ENCODE peak calls at places on chromosomes 7 and 10, in five cellular contexts. P is thyroid gland, C is heart left ventricle, H is uterus, U is body of pancreas. F is an unnamed sample.

GRCh38 chr7:113945018-113945938 is 26.5 kb upstream of the PPP1R3A start:
- DNase-seq in P (no peak), C (peak), H (no peak), U (no peak), F (no peak)

GRCh38 chr7:18337023-18337422 is 158.5 kb upstream of the HDAC9 start:
- DNase-seq in P (no peak), C (no peak), H (no peak), U (no peak), F (no peak)

GRCh38 chr7:33757563-33758165 is 147.7 kb upstream of the BMPER start:
- DNase-seq in P (peak), C (no peak), H (peak), U (peak), F (no peak)

GRCh38 chr7:51472017-51472296 is 155.3 kb upstream of the COBL start:
- DNase-seq in P (peak), C (no peak), H (no peak), U (no peak), F (no peak)

GRCh38 chr10:125158528-125159485 is 1.6 kb downstream of the CTBP2 start:
- DNase-seq in P (peak), C (peak), H (peak), U (no peak), F (no peak)

GRCh38 chr7:37928878-37929277 is 8.4 kb downstream of the EPDR1 start:
- DNase-seq in P (no peak), C (no peak), H (no peak), U (no peak), F (no peak)

GRCh38 chr7:83861-84632 is 108.3 kb upstream of the FAM20C start:
- DNase-seq in P (no peak), C (no peak), H (peak), U (peak), F (no peak)

GRCh38 chr10:6912424-6912823 is 332.3 kb upstream of the PRKCQ start:
- DNase-seq in P (no peak), C (no peak), H (no peak), U (no peak), F (no peak)

GRCh38 chr7:42621543-42622219 is 290.2 kb downstream of the C7orf25 start:
- DNase-seq in P (no peak), C (no peak), H (no peak), U (no peak), F (no peak)

GRCh38 chr10:55627526-55628170 is 733.4 kb downstream of the ZWINT start:
- DNase-seq in P (peak), C (peak), H (no peak), U (no peak), F (no peak)

GRCh38 chr10:79588800-79589199 is 21.9 kb upstream of the SFTPA1 start:
- DNase-seq in P (no peak), C (no peak), H (no peak), U (no peak), F (no peak)

GRCh38 chr7:77351539-77352004 is 64.6 kb downstream of the GSAP start:
- DNase-seq in P (peak), C (no peak), H (no peak), U (no peak), F (no peak)

GRCh38 chr10:101840102-101840684 is 3.4 kb downstream of the KCNIP2 start:
- DNase-seq in P (no peak), C (no peak), H (no peak), U (no peak), F (no peak)

GRCh38 chr7:71835056-71835455 is 577.1 kb downstream of the CALN1 start:
- DNase-seq in P (no peak), C (no peak), H (no peak), U (no peak), F (no peak)

GRCh38 chr10:44373341-44373995 is 11.4 kb downstream of the CXCL12 start:
- DNase-seq in P (no peak), C (no peak), H (no peak), U (no peak), F (no peak)

GRCh38 chr7:106840342-106840741 is 24.7 kb upstream of the PIK3CG start:
- DNase-seq in P (no peak), C (no peak), H (no peak), U (no peak), F (no peak)

GRCh38 chr7:121449304-121449703 is 53.2 kb upstream of the FAM3C start:
- DNase-seq in P (no peak), C (no peak), H (no peak), U (no peak), F (no peak)

GRCh38 chr7:145183069-145183468 is 347.2 kb upstream of the TPK1 start:
- DNase-seq in P (no peak), C (no peak), H (no peak), U (no peak), F (no peak)

GRCh38 chr10:35493196-35494118 is 111.7 kb upstream of the GJD4 start:
- DNase-seq in P (no peak), C (no peak), H (no peak), U (no peak), F (no peak)

GRCh38 chr10:44965651-44966097 is 6.1 kb downstream of the RASSF4 start:
- DNase-seq in P (peak), C (no peak), H (no peak), U (no peak), F (no peak)

GRCh38 chr7:29281782-29282541 is 87.4 kb downstream of the CHN2 start:
- DNase-seq in P (no peak), C (no peak), H (peak), U (no peak), F (no peak)

GRCh38 chr10:132520147-132520811 is 17.3 kb upstream of the INPP5A start:
- DNase-seq in P (no peak), C (peak), H (peak), U (peak), F (no peak)

GRCh38 chr10:80442879-80443278 is 11.2 kb upstream of the TSPAN14 start:
- DNase-seq in P (no peak), C (no peak), H (no peak), U (no peak), F (no peak)

GRCh38 chr10:34297551-34298370 is 517.3 kb downstream of the PARD3 start:
- DNase-seq in P (no peak), C (no peak), H (no peak), U (no peak), F (no peak)

GRCh38 chr10:48454302-48455054 is 148.0 kb downstream of the MAPK8 start:
- DNase-seq in P (peak), C (peak), H (no peak), U (no peak), F (no peak)

GRCh38 chr7:131574741-131575140 is 18.3 kb upstream of the PODXL start:
- DNase-seq in P (no peak), C (no peak), H (no peak), U (no peak), F (no peak)

GRCh38 chr10:92079003-92079402 is 155.4 kb downstream of the BTAF1 start:
- DNase-seq in P (no peak), C (no peak), H (no peak), U (no peak), F (no peak)

GRCh38 chr7:115009139-115009538 is 87.2 kb downstream of the MDFIC start:
- DNase-seq in P (no peak), C (no peak), H (no peak), U (no peak), F (no peak)

DNA sequence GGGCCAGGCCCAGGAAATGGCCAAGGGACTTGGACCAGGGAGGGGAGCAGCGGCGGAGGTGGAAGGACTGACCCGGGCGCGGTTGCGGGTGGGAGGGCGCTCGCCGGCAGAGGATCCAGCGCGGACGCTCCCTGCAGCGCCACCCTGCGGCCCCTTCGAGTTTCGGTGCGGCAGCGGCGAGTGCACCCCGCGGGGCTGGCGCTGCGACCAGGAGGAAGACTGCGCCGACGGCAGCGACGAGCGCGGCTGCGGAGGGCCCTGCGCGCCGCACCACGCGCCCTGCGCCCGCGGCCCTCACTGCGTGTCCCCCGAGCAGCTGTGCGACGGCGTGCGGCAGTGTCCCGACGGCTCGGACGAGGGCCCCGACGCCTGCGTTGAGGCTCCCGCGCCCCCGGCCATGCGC is 16.8 kb upstream of the ZNF467 start:
- DNase-seq in P (peak), C (no peak), H (no peak), U (peak), F (no peak)
- TF ChIP-seq CTCF in P (peak), C (peak), H (peak), U (peak), F (peak)

DNA sequence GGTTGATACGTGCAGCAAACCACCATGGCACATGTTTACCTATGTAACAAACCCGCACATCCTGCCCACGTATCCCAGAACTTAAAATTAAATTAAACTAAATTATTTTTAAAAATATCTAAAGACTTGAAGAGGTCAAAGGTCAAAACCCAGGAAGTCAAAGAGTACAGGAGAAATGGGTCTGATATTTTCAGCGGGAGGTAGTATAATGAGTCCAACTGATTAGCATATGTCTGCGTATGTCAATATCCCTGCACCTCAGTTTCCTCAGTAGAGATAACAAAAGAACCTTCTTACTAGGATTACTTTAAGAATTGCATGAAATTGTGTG is 133.0 kb downstream of the TMEM26 start:
- DNase-seq in P (no peak), C (no peak), H (no peak), U (no peak), F (no peak)
- TF ChIP-seq POLR2A in P (no peak), C (no peak), H (no peak), U (no peak), F (no peak)

DNA sequence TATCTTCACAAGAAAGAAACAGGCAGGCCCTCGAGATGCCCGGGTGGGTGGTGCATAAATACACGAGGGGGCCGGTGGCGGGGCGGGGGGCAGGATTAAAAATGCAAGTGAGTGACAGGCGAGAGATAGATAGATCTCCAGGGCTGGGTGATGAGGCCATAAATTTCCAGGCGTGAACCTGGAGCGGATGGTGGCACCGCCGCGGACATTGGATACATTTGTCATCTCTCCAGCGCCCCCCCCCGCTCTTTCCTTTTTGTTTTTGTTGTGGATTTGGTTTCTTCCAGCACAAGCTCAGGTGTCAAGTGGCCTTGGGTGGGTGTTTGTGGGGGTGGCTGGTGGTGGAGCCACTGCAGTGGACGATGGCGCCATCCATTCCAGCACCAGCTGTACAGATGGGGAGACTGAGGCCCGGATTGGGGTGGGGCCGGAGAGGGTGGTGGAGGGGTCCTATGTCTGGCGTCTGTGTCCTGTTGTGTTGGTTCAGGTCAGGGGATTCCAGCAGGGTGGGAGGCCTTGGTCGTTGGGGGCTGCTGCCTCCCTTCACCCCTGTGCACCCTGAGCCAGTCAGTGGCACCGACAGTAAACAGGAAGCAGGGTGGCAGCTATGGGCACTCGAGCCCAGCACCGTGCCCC is 2.9 kb downstream of the ELFN1 start:
- DNase-seq in P (no peak), C (peak), H (peak), U (peak), F (no peak)
- TF ChIP-seq CTCF in P (no peak), C (no peak), H (no peak), U (no peak), F (no peak)

DNA sequence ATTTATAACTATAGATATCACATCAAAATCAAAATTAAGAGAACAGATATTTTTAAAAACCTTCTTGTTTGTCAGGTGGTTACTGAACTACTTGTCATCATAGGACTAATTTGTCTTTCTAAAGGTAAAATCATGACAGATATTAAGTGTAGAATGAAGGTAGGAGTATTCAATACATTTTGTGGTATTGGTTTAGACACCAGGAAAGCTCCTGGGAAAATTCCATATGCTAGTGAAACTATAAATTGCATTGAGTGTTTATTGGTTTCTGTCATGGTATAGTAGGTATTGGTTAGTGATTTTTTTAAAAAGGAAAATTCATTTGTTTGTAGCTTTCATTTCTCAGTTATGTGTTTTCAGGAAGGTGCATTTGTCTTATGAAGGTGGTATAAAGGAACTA is 132.7 kb downstream of the KCND2 start:
- DNase-seq in P (no peak), C (no peak), H (no peak), U (no peak), F (no peak)
- TF ChIP-seq POLR2A in P (no peak), C (no peak), H (no peak), U (no peak), F (no peak)

DNA sequence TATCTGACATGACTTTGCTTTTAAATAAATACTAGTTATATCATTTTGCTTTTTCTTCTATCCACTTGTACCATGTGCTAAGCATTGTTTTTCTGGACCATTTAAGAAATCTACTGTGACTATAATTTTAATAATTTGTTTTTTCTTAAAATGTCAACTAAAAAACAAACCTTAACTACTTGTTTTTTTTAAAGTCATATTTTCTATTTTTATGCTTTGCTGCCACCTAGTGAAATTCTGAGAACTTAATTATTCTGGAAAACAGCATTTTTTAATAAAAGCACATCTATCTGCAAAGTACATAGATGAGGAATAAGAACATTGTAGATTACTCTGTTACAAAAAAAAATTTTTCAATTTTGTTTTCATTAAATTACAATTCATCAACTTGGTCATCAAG is 47.4 kb downstream of the ORC5 start:
- DNase-seq in P (no peak), C (no peak), H (no peak), U (no peak), F (no peak)
- TF ChIP-seq CTCF in P (no peak), C (peak), H (peak), U (peak), F (no peak)

DNA sequence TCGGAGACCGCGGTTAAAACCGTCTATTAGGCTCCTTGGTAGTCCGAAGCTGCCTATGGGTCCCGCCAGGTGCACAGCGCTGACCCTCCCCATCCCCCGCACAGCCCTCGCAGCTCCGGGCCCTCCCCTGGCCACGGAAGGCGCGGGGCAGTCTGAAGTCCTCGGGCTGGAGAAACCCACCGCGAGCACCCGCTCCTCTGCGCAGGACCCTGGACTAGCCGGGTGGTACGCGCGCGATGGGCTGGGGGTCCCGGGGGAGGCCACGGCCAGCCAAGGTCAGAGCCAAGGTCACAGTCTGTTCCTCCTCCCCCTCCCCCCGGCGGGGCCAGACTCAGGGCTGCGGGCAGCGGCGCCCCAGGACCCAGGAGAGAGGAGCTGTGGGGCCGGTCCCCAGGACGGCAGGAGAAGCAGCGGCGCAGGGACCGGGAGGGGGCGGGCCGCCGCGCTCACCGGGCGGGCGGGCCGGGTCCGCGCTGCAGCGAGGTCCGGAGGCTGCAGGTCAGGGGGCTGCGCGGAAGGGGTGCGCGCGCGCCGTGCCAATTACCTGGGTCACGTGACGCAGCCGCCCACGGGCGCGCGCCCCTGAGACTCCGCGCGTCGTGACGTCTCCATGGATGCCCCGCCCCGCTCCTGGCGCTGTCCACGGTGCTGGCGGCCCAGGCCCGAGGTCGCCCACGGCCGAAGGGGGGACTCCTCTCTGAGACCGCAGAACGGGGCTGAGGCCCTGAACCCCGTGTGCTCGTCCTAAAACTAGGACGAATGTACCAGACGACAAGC is at the start of gene OGDHL:
- DNase-seq in P (peak), C (peak), H (no peak), U (peak), F (no peak)
- TF ChIP-seq POLR2A in P (no peak), C (no peak), H (no peak), U (peak), F (no peak)

GRCh38 chr7:100119701-100120517 is 475 bp downstream of the CNPY4 start:
- DNase-seq in P (peak), C (peak), H (peak), U (peak), F (no peak)

GRCh38 chr7:100118388-100119074 is 627 bp downstream of the TAF6 start:
- DNase-seq in P (no peak), C (no peak), H (no peak), U (no peak), F (no peak)

GRCh38 chr7:100122067-100122466 is 2.6 kb downstream of the CNPY4 start:
- DNase-seq in P (peak), C (no peak), H (no peak), U (no peak), F (no peak)

GRCh38 chr7:100120518-100121085 is 1.2 kb downstream of the CNPY4 start:
- DNase-seq in P (no peak), C (no peak), H (no peak), U (no peak), F (no peak)

GRCh38 chr7:100119075-100119700 is at the start of the genes CNPY4 and TAF6:
- DNase-seq in P (peak), C (peak), H (peak), U (peak), F (peak)
- TF ChIP-seq CTCF in P (no peak), C (no peak), H (peak), U (peak), F (peak)

DNA sequence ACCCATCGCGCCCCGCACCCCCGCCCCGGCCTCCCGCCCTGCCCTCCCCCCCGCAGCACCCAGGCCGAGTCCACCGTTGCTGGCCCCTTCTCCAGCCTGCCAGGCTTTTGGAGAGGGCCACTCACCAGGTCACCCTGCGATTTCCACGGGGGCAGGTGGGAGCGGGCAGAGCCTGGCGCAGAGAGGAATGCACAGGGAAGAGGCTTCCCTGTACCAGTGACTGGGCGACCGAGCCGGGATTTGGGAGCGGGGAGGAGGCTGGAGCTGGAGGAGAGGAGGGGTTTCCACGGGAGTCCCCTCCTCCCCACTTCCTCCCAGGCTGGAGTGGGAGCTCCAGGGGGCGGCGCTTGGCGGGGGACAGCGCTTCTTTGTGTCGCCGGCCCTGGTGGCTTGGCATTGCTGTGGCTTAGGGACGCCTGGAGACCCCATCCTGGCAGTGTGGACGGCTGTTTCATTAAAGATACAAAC is 19.3 kb downstream of the TCAF1 start:
- DNase-seq in P (peak), C (peak), H (peak), U (peak), F (no peak)
- TF ChIP-seq POLR2A in P (no peak), C (no peak), H (no peak), U (no peak), F (no peak)

DNA sequence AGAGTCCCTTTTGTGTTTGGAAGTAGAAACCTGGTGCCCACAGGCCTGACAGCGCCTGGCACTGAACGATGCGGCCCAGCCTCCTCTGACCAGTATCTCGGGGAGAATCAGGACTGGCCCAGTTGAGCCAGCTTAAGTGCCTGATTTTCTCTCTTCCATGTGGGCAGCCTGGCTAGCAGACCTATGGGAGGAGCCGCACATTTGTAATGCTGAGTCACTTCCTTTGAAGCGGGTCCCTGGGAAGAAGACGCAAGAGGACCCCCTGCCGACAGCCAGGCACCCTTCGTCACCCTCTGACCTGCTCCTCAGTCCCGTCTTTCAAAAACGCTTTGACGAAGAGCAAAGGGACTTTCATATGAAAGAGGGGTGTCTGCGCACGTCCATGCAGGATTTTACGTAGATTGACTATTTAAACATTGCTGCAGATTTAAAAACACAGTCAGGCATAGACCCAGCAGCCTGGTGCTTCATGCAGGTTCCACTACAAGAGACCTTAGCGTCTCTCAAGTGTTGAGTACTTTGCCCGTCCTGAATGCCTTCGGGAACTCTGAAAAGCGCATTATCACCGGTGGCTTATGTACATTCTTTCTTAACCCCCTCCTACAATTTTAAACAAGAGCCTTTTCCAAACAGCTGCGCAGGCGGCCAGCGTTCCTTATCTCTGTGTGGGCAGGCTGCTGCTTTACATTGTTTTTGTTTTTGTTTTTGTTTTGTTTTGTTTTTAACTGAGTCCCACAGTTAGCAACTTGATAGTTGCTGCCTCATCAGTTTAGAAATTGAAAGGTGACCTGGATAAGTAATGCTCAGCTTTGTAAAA is 36.5 kb upstream of the AP5Z1 start:
- DNase-seq in P (peak), C (no peak), H (peak), U (peak), F (no peak)
- TF ChIP-seq CTCF in P (no peak), C (no peak), H (no peak), U (no peak), F (no peak)